ENCODE peak calls at places on chromosomes 16 and 17, in four cellular contexts. One of them, this sample, is unnamed.

GRCh38 chr16:66344533-66345145 is 21.9 kb upstream of the CDH5 start:
- DNase-seq in pancreas: no peak
- DNase-seq in substantia nigra: no peak
- DNase-seq in MM.1S: peak; percentile 40
- DNase-seq in this sample: no peak

GRCh38 chr16:28561557-28562187 is 8.0 kb downstream of the SGF29 start:
- DNase-seq in substantia nigra: no peak
- DNase-seq in pancreas: no peak
- DNase-seq in MM.1S: no peak
- DNase-seq in this sample: no peak

GRCh38 chr16:58196898-58197313 is 1.0 kb downstream of the CSNK2A2 start:
- DNase-seq in MM.1S: no peak
- DNase-seq in pancreas: no peak
- DNase-seq in substantia nigra: no peak
- DNase-seq in this sample: no peak

GRCh38 chr16:84348386-84348785 is 20.0 kb upstream of the ATP2C2 start:
- DNase-seq in substantia nigra: no peak
- DNase-seq in pancreas: no peak
- DNase-seq in MM.1S: no peak
- DNase-seq in this sample: no peak

GRCh38 chr16:88071908-88072307 is 120.7 kb downstream of the BANP start:
- DNase-seq in MM.1S: no peak
- DNase-seq in substantia nigra: no peak
- DNase-seq in pancreas: no peak
- DNase-seq in this sample: no peak

GRCh38 chr17:74833501-74834361 is 26.0 kb downstream of the GRIN2C start:
- DNase-seq in substantia nigra: peak; percentile 54
- DNase-seq in pancreas: no peak
- DNase-seq in MM.1S: no peak
- DNase-seq in this sample: no peak

GRCh38 chr17:27996157-27997043 is 46.1 kb upstream of the NLK start:
- DNase-seq in pancreas: no peak
- DNase-seq in MM.1S: no peak
- DNase-seq in substantia nigra: no peak
- DNase-seq in this sample: no peak

GRCh38 chr16:19744670-19745069 is 26.6 kb downstream of the IQCK start:
- DNase-seq in pancreas: no peak
- DNase-seq in MM.1S: no peak
- DNase-seq in substantia nigra: no peak
- DNase-seq in this sample: no peak

GRCh38 chr17:41741709-41742108 is 7.3 kb upstream of the HAP1 start:
- DNase-seq in MM.1S: no peak
- DNase-seq in pancreas: no peak
- DNase-seq in substantia nigra: no peak
- DNase-seq in this sample: no peak

GRCh38 chr17:71402661-71403141 is 718.1 kb upstream of the SOX9 start:
- DNase-seq in pancreas: no peak
- DNase-seq in MM.1S: peak; percentile 17
- DNase-seq in substantia nigra: no peak
- DNase-seq in this sample: peak; percentile 73

GRCh38 chr17:164536-165235 is 16.8 kb downstream of the DOC2B start:
- DNase-seq in pancreas: no peak
- DNase-seq in MM.1S: no peak
- DNase-seq in substantia nigra: peak; percentile 48
- DNase-seq in this sample: no peak

GRCh38 chr17:81635973-81636504 is 873 bp downstream of the NPLOC4 start:
- DNase-seq in pancreas: no peak
- DNase-seq in substantia nigra: no peak
- DNase-seq in MM.1S: peak; percentile 12
- DNase-seq in this sample: no peak

GRCh38 chr17:14866266-14866665 is 398.9 kb downstream of the PMP22 start:
- DNase-seq in substantia nigra: no peak
- DNase-seq in MM.1S: no peak
- DNase-seq in pancreas: no peak
- DNase-seq in this sample: no peak

GRCh38 chr17:40485851-40486512 is 15.4 kb downstream of the TNS4 start:
- DNase-seq in substantia nigra: no peak
- DNase-seq in MM.1S: no peak
- DNase-seq in pancreas: no peak
- DNase-seq in this sample: peak; percentile 95

GRCh38 chr16:11198817-11199216 is 57.2 kb downstream of the SOCS1 start:
- DNase-seq in pancreas: no peak
- DNase-seq in MM.1S: no peak
- DNase-seq in substantia nigra: no peak
- DNase-seq in this sample: no peak

GRCh38 chr17:4014148-4014927 is 50.1 kb upstream of the ATP2A3 start:
- DNase-seq in MM.1S: no peak
- DNase-seq in pancreas: no peak
- DNase-seq in substantia nigra: no peak
- DNase-seq in this sample: no peak

GRCh38 chr17:8651013-8651412 is 20.5 kb upstream of the MYH10 start:
- DNase-seq in MM.1S: no peak
- DNase-seq in substantia nigra: no peak
- DNase-seq in pancreas: no peak
- DNase-seq in this sample: no peak

GRCh38 chr17:50954641-50955121 is 88.5 kb upstream of the TOB1 start:
- DNase-seq in MM.1S: no peak
- DNase-seq in substantia nigra: no peak
- DNase-seq in pancreas: no peak
- DNase-seq in this sample: no peak

GRCh38 chr17:49585422-49586027 is 9.9 kb downstream of the NXPH3 start:
- DNase-seq in substantia nigra: no peak
- DNase-seq in pancreas: no peak
- DNase-seq in MM.1S: no peak
- DNase-seq in this sample: no peak

GRCh38 chr16:30721606-30722005 is 22.6 kb downstream of the SRCAP start:
- DNase-seq in MM.1S: no peak
- DNase-seq in pancreas: no peak
- DNase-seq in substantia nigra: no peak
- DNase-seq in this sample: no peak

GRCh38 chr17:29111816-29112499 is 68.2 kb downstream of the MYO18A start:
- DNase-seq in substantia nigra: peak; percentile 43
- DNase-seq in pancreas: peak; percentile 86
- DNase-seq in MM.1S: peak; percentile 35
- DNase-seq in this sample: peak; percentile 58

GRCh38 chr17:66730497-66730923 is 104.4 kb upstream of the CACNG5 start:
- DNase-seq in substantia nigra: no peak
- DNase-seq in MM.1S: no peak
- DNase-seq in pancreas: no peak
- DNase-seq in this sample: no peak

GRCh38 chr16:86985656-86986030 is 331.5 kb downstream of the C16orf95 start:
- DNase-seq in substantia nigra: no peak
- DNase-seq in MM.1S: no peak
- DNase-seq in pancreas: no peak
- DNase-seq in this sample: no peak

GRCh38 chr17:27654654-27655524 is 23.9 kb downstream of the LGALS9 start:
- DNase-seq in substantia nigra: peak; percentile 41
- DNase-seq in MM.1S: peak; percentile 78
- DNase-seq in pancreas: peak; percentile 77
- DNase-seq in this sample: peak; percentile 42

GRCh38 chr16:54437361-54437760 is 150.8 kb upstream of the IRX3 start:
- DNase-seq in MM.1S: no peak
- DNase-seq in pancreas: no peak
- DNase-seq in substantia nigra: no peak
- DNase-seq in this sample: no peak

GRCh38 chr17:8120520-8121443 is 2.5 kb upstream of the ALOXE3 start:
- DNase-seq in pancreas: peak; percentile 88
- DNase-seq in substantia nigra: peak; percentile 49
- DNase-seq in MM.1S: peak; percentile 89
- DNase-seq in this sample: peak; percentile 85

GRCh38 chr17:40960144-40960543 is 6.6 kb downstream of the KRT39 start:
- DNase-seq in MM.1S: no peak
- DNase-seq in pancreas: no peak
- DNase-seq in substantia nigra: no peak
- DNase-seq in this sample: no peak

GRCh38 chr16:19169081-19169639 is 1.1 kb downstream of the SYT17 start:
- DNase-seq in MM.1S: no peak
- DNase-seq in pancreas: no peak
- DNase-seq in substantia nigra: no peak
- DNase-seq in this sample: no peak

DNA sequence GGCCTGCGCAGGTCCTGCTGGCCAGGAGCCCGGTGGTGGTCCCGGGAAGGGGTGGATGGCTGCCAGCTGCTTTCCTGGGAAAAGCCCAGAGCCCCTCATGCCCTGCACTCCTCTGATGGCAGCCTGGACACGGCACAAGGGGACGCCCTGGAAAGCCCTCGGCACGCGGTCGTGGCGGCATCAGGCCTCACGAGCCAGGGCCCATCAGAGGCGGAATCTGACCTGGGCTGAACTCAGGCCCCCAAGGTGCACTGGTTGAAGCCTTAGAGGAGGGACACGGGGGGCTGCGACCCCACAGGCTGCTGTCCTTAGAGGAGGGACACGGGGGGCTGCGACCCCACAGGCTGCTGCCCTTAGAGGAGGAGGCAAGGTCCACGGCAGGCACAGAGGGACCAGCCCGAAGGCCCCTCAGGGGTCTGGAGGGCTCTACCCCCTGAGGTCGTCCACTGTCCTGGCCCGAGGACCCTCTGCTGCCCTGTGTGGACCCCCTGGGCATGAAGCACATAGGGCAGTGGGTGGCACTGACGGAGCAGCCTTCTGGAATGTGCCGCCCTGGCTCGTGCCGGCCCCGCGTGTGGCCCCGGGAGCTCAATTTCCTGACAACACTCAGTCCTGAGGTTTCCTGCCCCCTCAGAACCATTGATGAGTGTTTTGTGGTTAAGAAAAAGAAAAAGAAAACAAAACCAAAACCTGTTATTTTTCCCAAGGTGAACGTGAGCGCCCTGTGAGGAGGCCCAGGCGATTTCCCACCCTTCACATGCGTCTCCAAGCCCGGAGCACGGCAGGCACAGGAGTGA is 22.2 kb downstream of the SOX8 start:
- DNase-seq in MM.1S: peak; percentile 39
- DNase-seq in pancreas: no peak
- DNase-seq in substantia nigra: no peak
- DNase-seq in this sample: no peak
- H3K27ac ChIP-seq in MM.1S: no peak overlapping the region
- H3K27ac ChIP-seq in pancreas: no peak overlapping the region
- H3K27ac ChIP-seq in substantia nigra: no peak overlapping the region
- H3K27ac ChIP-seq in this sample: no peak overlapping the region

GRCh38 chr16:83138976-83139690 is 512.4 kb downstream of the CDH13 start:
- DNase-seq in pancreas: no peak
- DNase-seq in MM.1S: no peak
- DNase-seq in substantia nigra: no peak
- DNase-seq in this sample: no peak

GRCh38 chr16:83136924-83137323 is 510.2 kb downstream of the CDH13 start:
- DNase-seq in pancreas: no peak
- DNase-seq in substantia nigra: no peak
- DNase-seq in MM.1S: no peak
- DNase-seq in this sample: no peak

GRCh38 chr16:83137326-83137770 is 510.6 kb downstream of the CDH13 start:
- DNase-seq in pancreas: peak; percentile 8
- DNase-seq in MM.1S: peak; percentile 75
- DNase-seq in substantia nigra: no peak
- DNase-seq in this sample: no peak

GRCh38 chr16:83138512-83138911 is 511.7 kb downstream of the CDH13 start:
- DNase-seq in pancreas: no peak
- DNase-seq in substantia nigra: no peak
- DNase-seq in MM.1S: no peak
- DNase-seq in this sample: no peak

DNA sequence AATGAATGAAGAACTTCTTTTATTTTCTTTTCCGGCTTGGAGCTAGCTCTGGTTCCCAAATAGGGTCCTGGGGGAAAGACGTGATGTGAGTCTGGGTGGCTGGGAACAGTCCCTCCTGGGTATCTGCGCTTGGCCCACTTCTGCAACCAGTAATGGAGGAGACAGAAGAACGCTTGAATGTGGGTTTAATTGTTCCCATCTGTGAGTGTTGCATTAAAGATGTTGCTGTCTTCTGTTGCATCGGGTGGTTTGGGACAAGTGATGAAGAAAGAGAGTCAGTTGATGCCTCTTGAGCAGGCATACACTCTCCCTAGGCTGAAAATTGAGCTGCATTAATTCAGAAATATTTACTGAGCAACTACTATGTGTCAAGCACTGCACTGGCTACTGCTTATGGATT is 511.1 kb downstream of the CDH13 start:
- DNase-seq in substantia nigra: no peak
- DNase-seq in pancreas: no peak
- DNase-seq in MM.1S: no peak
- DNase-seq in this sample: no peak
- H3K27ac ChIP-seq in substantia nigra: no peak overlapping the region
- H3K27ac ChIP-seq in pancreas: no peak overlapping the region
- H3K27ac ChIP-seq in MM.1S: no peak overlapping the region
- H3K27ac ChIP-seq in this sample: no peak overlapping the region

GRCh38 chr17:80464486-80464885 is 11.9 kb downstream of the NPTX1 start:
- DNase-seq in substantia nigra: no peak
- DNase-seq in MM.1S: no peak
- DNase-seq in pancreas: no peak
- DNase-seq in this sample: no peak

GRCh38 chr17:80463784-80464400 is 12.5 kb downstream of the NPTX1 start:
- DNase-seq in pancreas: no peak
- DNase-seq in MM.1S: no peak
- DNase-seq in substantia nigra: no peak
- DNase-seq in this sample: no peak

GRCh38 chr17:80458016-80458415 is 18.4 kb downstream of the NPTX1 start:
- DNase-seq in pancreas: no peak
- DNase-seq in MM.1S: no peak
- DNase-seq in substantia nigra: no peak
- DNase-seq in this sample: no peak

GRCh38 chr17:80460286-80460881 is 16.0 kb downstream of the NPTX1 start:
- DNase-seq in MM.1S: no peak
- DNase-seq in pancreas: no peak
- DNase-seq in substantia nigra: peak; percentile 38
- DNase-seq in this sample: no peak

GRCh38 chr17:80461527-80462166 is 14.8 kb downstream of the NPTX1 start:
- DNase-seq in substantia nigra: no peak
- DNase-seq in pancreas: no peak
- DNase-seq in MM.1S: no peak
- DNase-seq in this sample: no peak
- H3K27ac ChIP-seq in substantia nigra: no peak overlapping the region
- H3K27ac ChIP-seq in pancreas: no peak overlapping the region
- H3K27ac ChIP-seq in MM.1S: no peak overlapping the region
- H3K27ac ChIP-seq in this sample: no peak overlapping the region

DNA sequence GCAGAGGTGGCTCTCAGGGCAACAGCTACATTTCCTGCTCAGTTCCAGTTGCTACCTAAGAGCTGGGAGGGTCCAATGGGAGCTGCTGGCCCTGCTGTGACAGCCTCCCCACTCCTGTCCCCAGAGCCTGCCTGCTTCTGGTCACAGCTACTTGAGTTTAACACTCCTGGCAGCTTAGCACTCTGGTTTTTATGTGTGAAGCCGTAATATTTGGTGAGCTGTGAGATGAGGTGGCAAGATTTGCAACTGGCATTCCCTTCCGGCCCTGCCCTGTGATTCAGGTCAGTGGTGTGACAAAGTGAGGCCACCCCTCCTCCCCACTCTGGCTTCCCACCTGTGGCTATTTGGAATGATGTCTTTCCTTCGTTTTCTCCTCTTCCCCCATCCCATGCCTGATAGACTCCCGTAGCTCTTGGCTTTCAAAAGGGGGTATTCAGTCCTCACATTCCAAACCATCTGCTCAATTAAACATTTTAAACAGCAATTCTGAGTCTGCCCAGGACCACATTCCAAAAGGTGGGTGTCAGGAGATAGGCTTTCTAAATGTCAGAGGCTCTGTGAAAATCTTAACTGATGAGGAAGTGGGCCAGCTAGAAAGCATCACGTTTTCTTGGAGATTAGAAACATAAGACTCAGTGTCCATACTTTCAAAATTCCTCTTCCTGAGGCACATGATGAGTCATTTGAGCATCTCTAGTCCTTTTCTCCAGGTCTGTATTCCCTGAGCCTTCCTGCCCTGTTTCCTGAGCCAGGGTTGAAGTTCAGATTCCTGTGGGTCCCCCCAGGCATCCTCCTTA is 42.7 kb upstream of the SKAP1 start:
- DNase-seq in substantia nigra: no peak
- DNase-seq in pancreas: no peak
- DNase-seq in MM.1S: peak; percentile 73
- DNase-seq in this sample: peak; percentile 39
- H3K27ac ChIP-seq in substantia nigra: no peak overlapping the region
- H3K27ac ChIP-seq in pancreas: no peak overlapping the region
- H3K27ac ChIP-seq in MM.1S: peak overlapping the region; percentile 60
- H3K27ac ChIP-seq in this sample: no peak overlapping the region